ENCODE peak calls at places on chromosome 19, in six cellular contexts. N is NCI-H748 treated with DMSO at 0.1 percent for 48 hours; V is caudate nucleus; A is stimulated activated CD8-positive, alpha-beta memory T cell treated with anti-CD3 and anti-CD28 coated beads, Interleukin-7, amount 100 ng/mL, for 1 hour; M is hippocampal formation; I is iris pigment epithelial cell. T is an unnamed sample.

GRCh38 chr19:35027851-35028599 is 2.2 kb upstream of the SCN1B start:
- DNase-seq in M (no peak), A (no peak), V (no peak), I (peak), N (no peak), T (no peak)

GRCh38 chr19:1309977-1310852 is 24.5 kb downstream of the EFNA2 start:
- DNase-seq in M (no peak), V (no peak), I (no peak), N (no peak), A (no peak), T (no peak)

GRCh38 chr19:18059297-18059696 is 27.4 kb downstream of the IL12RB1 start:
- DNase-seq in N (no peak), M (no peak), I (no peak), V (no peak), A (no peak), T (no peak)

GRCh38 chr19:40216777-40217026 is 1.5 kb downstream of the TTC9B start:
- DNase-seq in M (no peak), N (no peak), V (peak), I (no peak), A (no peak), T (no peak)

GRCh38 chr19:11304936-11305335 is 9.0 kb downstream of the TSPAN16 start:
- DNase-seq in A (no peak), M (no peak), N (no peak), I (no peak), V (no peak), T (no peak)

GRCh38 chr19:2495130-2495641 is 19.3 kb downstream of the GADD45B start:
- DNase-seq in V (peak), N (no peak), A (no peak), M (no peak), I (peak), T (peak)

GRCh38 chr19:23957660-23958281 is 43.1 kb downstream of the ZNF726 start:
- DNase-seq in N (peak), A (no peak), V (no peak), M (no peak), I (peak), T (no peak)

GRCh38 chr19:50702870-50703829 is 16.5 kb downstream of the SHANK1 start:
- DNase-seq in M (no peak), I (no peak), A (no peak), V (no peak), N (no peak), T (no peak)

GRCh38 chr19:2546128-2547032 is 70.5 kb downstream of the GADD45B start:
- DNase-seq in N (no peak), I (no peak), M (peak), V (peak), A (no peak), T (peak)

GRCh38 chr19:9323557-9323918 is 441 bp upstream of the ZNF559 start:
- DNase-seq in A (no peak), I (peak), V (peak), N (peak), M (peak), T (peak)

GRCh38 chr19:13505761-13506549 is at the start of gene CACNA1A:
- DNase-seq in V (no peak), N (no peak), A (no peak), I (peak), M (no peak), T (no peak)

GRCh38 chr19:9075064-9075964 is 11.5 kb upstream of the OR1M1 start:
- DNase-seq in M (peak), A (no peak), I (peak), V (peak), N (no peak), T (peak)

GRCh38 chr19:54444737-54445136 is 4.3 kb upstream of the LENG8 start:
- DNase-seq in I (no peak), N (no peak), V (no peak), M (no peak), A (no peak), T (no peak)

GRCh38 chr19:42531313-42531712 is 3.0 kb upstream of the CEACAM1 start:
- DNase-seq in M (no peak), V (no peak), A (no peak), N (no peak), I (no peak), T (no peak)

T was measured in anterior cingulate cortex.